ENCODE peak calls at places on chromosomes 12 and 14, in seven cellular contexts. One of them, this sample, is unnamed.

GRCh38 chr14:34069854-34070582 is 119.1 kb upstream of the EGLN3 start:
- DNase-seq in AG09319: no peak
- DNase-seq in GM12878: no peak
- DNase-seq in pancreas: no peak
- DNase-seq in testis: no peak
- DNase-seq in right lobe of liver: no peak
- DNase-seq in astrocyte of the spinal cord: peak
- DNase-seq in this sample: no peak

GRCh38 chr14:70916300-70916699 is 9.0 kb downstream of the PCNX1 start:
- DNase-seq in AG09319: no peak
- DNase-seq in GM12878: no peak
- DNase-seq in pancreas: no peak
- DNase-seq in testis: no peak
- DNase-seq in right lobe of liver: no peak
- DNase-seq in astrocyte of the spinal cord: no peak
- DNase-seq in this sample: no peak

GRCh38 chr14:104393898-104394605 is 185.5 kb upstream of the C14orf180 start:
- DNase-seq in AG09319: no peak
- DNase-seq in GM12878: no peak
- DNase-seq in pancreas: peak
- DNase-seq in testis: peak
- DNase-seq in right lobe of liver: no peak
- DNase-seq in astrocyte of the spinal cord: no peak
- DNase-seq in this sample: peak

GRCh38 chr12:79546461-79547043 is 144.2 kb downstream of the PAWR start:
- DNase-seq in AG09319: no peak
- DNase-seq in GM12878: no peak
- DNase-seq in pancreas: no peak
- DNase-seq in testis: no peak
- DNase-seq in right lobe of liver: no peak
- DNase-seq in astrocyte of the spinal cord: peak
- DNase-seq in this sample: no peak

GRCh38 chr14:89340200-89340667 is 76.8 kb downstream of the FOXN3 start:
- DNase-seq in AG09319: peak
- DNase-seq in GM12878: no peak
- DNase-seq in pancreas: no peak
- DNase-seq in testis: no peak
- DNase-seq in right lobe of liver: no peak
- DNase-seq in astrocyte of the spinal cord: peak
- DNase-seq in this sample: no peak

GRCh38 chr14:69582207-69582606 is 7.5 kb upstream of the CCDC177 start:
- DNase-seq in AG09319: no peak
- DNase-seq in GM12878: no peak
- DNase-seq in pancreas: no peak
- DNase-seq in testis: no peak
- DNase-seq in right lobe of liver: no peak
- DNase-seq in astrocyte of the spinal cord: peak
- DNase-seq in this sample: no peak

GRCh38 chr12:111330800-111331752 is 37.8 kb downstream of the PHETA1 start:
- DNase-seq in AG09319: peak
- DNase-seq in GM12878: no peak
- DNase-seq in pancreas: no peak
- DNase-seq in testis: no peak
- DNase-seq in right lobe of liver: no peak
- DNase-seq in astrocyte of the spinal cord: peak
- DNase-seq in this sample: no peak

GRCh38 chr12:102653406-102653805 is 173.0 kb upstream of the IGF1 start:
- DNase-seq in AG09319: no peak
- DNase-seq in GM12878: no peak
- DNase-seq in pancreas: no peak
- DNase-seq in testis: no peak
- DNase-seq in right lobe of liver: no peak
- DNase-seq in astrocyte of the spinal cord: no peak
- DNase-seq in this sample: no peak

GRCh38 chr14:64973026-64973442 is 898 bp upstream of the RAB15 start:
- DNase-seq in AG09319: no peak
- DNase-seq in GM12878: no peak
- DNase-seq in pancreas: no peak
- DNase-seq in testis: no peak
- DNase-seq in right lobe of liver: no peak
- DNase-seq in astrocyte of the spinal cord: no peak
- DNase-seq in this sample: no peak

DNA sequence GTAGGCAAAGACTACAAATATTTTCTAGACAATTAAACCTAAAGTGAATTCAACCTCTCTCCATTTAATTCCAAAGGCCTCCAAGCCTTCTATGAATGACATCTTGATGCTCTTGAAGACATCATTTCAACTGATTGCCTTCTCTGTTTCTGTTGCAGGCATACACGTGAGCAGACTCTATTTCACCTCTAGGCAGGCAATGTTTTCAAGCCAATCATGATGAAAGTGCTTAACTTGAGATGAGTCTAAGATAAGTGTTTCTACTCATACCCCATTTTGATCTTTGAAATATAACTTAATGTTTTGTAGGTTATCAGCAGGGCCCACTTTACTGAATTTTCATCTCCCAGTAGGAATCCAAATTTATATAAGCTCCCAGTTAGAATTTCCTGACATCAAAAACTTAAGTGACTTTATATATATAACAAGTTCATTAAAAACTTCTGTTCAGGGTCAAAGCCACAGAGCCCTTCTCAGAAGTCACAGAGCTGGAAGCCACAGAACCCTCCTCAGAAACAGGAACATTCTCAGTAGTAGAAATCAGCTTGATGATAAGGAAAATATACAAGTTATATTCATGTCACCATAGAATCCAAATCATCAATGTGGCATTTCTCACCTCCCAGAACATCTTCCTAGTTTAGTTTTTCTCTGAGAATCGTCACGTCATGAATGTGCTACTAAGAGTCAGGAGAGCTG is 108.5 kb downstream of the PHLDA1 start:
- DNase-seq in AG09319: no peak
- DNase-seq in GM12878: no peak
- DNase-seq in pancreas: no peak
- DNase-seq in testis: no peak
- DNase-seq in right lobe of liver: no peak
- DNase-seq in astrocyte of the spinal cord: no peak
- DNase-seq in this sample: no peak
- TF ChIP-seq CTCF in AG09319: no peak
- TF ChIP-seq CTCF in GM12878: no peak
- TF ChIP-seq CTCF in pancreas: no peak
- TF ChIP-seq CTCF in testis: no peak
- TF ChIP-seq CTCF in right lobe of liver: no peak
- TF ChIP-seq CTCF in astrocyte of the spinal cord: no peak
- TF ChIP-seq CTCF in this sample: no peak

GRCh38 chr14:22304324-22304723 is 284.7 kb downstream of the DAD1 start:
- DNase-seq in AG09319: no peak
- DNase-seq in GM12878: no peak
- DNase-seq in pancreas: no peak
- DNase-seq in testis: no peak
- DNase-seq in right lobe of liver: no peak
- DNase-seq in astrocyte of the spinal cord: no peak
- DNase-seq in this sample: no peak

GRCh38 chr14:22305563-22306127 is 283.4 kb downstream of the DAD1 start:
- DNase-seq in AG09319: no peak
- DNase-seq in GM12878: no peak
- DNase-seq in pancreas: no peak
- DNase-seq in testis: no peak
- DNase-seq in right lobe of liver: no peak
- DNase-seq in astrocyte of the spinal cord: no peak
- DNase-seq in this sample: no peak

GRCh38 chr14:22300646-22301045 is 288.4 kb downstream of the DAD1 start:
- DNase-seq in AG09319: no peak
- DNase-seq in GM12878: no peak
- DNase-seq in pancreas: no peak
- DNase-seq in testis: no peak
- DNase-seq in right lobe of liver: no peak
- DNase-seq in astrocyte of the spinal cord: peak
- DNase-seq in this sample: no peak

GRCh38 chr14:22303589-22304195 is 285.3 kb downstream of the DAD1 start:
- DNase-seq in AG09319: no peak
- DNase-seq in GM12878: no peak
- DNase-seq in pancreas: no peak
- DNase-seq in testis: no peak
- DNase-seq in right lobe of liver: no peak
- DNase-seq in astrocyte of the spinal cord: peak
- DNase-seq in this sample: no peak
- TF ChIP-seq CTCF in AG09319: peak
- TF ChIP-seq CTCF in GM12878: peak
- TF ChIP-seq CTCF in pancreas: no peak
- TF ChIP-seq CTCF in testis: no peak
- TF ChIP-seq CTCF in right lobe of liver: peak
- TF ChIP-seq CTCF in astrocyte of the spinal cord: peak
- TF ChIP-seq CTCF in this sample: peak

GRCh38 chr14:85531141-85531593 is 1.2 kb downstream of the FLRT2 start:
- DNase-seq in AG09319: peak
- DNase-seq in GM12878: no peak
- DNase-seq in pancreas: peak
- DNase-seq in testis: no peak
- DNase-seq in right lobe of liver: peak
- DNase-seq in astrocyte of the spinal cord: peak
- DNase-seq in this sample: peak

GRCh38 chr14:85530626-85531025 is 682 bp downstream of the FLRT2 start:
- DNase-seq in AG09319: no peak
- DNase-seq in GM12878: no peak
- DNase-seq in pancreas: no peak
- DNase-seq in testis: no peak
- DNase-seq in right lobe of liver: no peak
- DNase-seq in astrocyte of the spinal cord: no peak
- DNase-seq in this sample: no peak

GRCh38 chr14:85532981-85533820 is 3.3 kb downstream of the FLRT2 start:
- DNase-seq in AG09319: peak
- DNase-seq in GM12878: no peak
- DNase-seq in pancreas: peak
- DNase-seq in testis: peak
- DNase-seq in right lobe of liver: peak
- DNase-seq in astrocyte of the spinal cord: peak
- DNase-seq in this sample: peak

GRCh38 chr14:85532570-85532969 is 2.6 kb downstream of the FLRT2 start:
- DNase-seq in AG09319: no peak
- DNase-seq in GM12878: no peak
- DNase-seq in pancreas: no peak
- DNase-seq in testis: no peak
- DNase-seq in right lobe of liver: no peak
- DNase-seq in astrocyte of the spinal cord: no peak
- DNase-seq in this sample: no peak

GRCh38 chr14:85531594-85532391 is 1.8 kb downstream of the FLRT2 start:
- DNase-seq in AG09319: peak
- DNase-seq in GM12878: no peak
- DNase-seq in pancreas: peak
- DNase-seq in testis: peak
- DNase-seq in right lobe of liver: peak
- DNase-seq in astrocyte of the spinal cord: peak
- DNase-seq in this sample: peak
- TF ChIP-seq CTCF in AG09319: peak
- TF ChIP-seq CTCF in GM12878: no peak
- TF ChIP-seq CTCF in pancreas: no peak
- TF ChIP-seq CTCF in testis: no peak
- TF ChIP-seq CTCF in right lobe of liver: no peak
- TF ChIP-seq CTCF in astrocyte of the spinal cord: peak
- TF ChIP-seq CTCF in this sample: no peak

GRCh38 chr14:74424606-74425005 is 1.4 kb downstream of the SYNDIG1L start:
- DNase-seq in AG09319: no peak
- DNase-seq in GM12878: no peak
- DNase-seq in pancreas: no peak
- DNase-seq in testis: no peak
- DNase-seq in right lobe of liver: no peak
- DNase-seq in astrocyte of the spinal cord: no peak
- DNase-seq in this sample: no peak

GRCh38 chr14:74419086-74419485 is 6.9 kb downstream of the SYNDIG1L start:
- DNase-seq in AG09319: no peak
- DNase-seq in GM12878: no peak
- DNase-seq in pancreas: no peak
- DNase-seq in testis: no peak
- DNase-seq in right lobe of liver: no peak
- DNase-seq in astrocyte of the spinal cord: no peak
- DNase-seq in this sample: no peak

GRCh38 chr14:74425525-74426201 is 347 bp downstream of the SYNDIG1L start:
- DNase-seq in AG09319: no peak
- DNase-seq in GM12878: no peak
- DNase-seq in pancreas: peak
- DNase-seq in testis: peak
- DNase-seq in right lobe of liver: no peak
- DNase-seq in astrocyte of the spinal cord: no peak
- DNase-seq in this sample: no peak

GRCh38 chr14:74418031-74418430 is 8.0 kb downstream of the SYNDIG1L start:
- DNase-seq in AG09319: no peak
- DNase-seq in GM12878: no peak
- DNase-seq in pancreas: no peak
- DNase-seq in testis: no peak
- DNase-seq in right lobe of liver: no peak
- DNase-seq in astrocyte of the spinal cord: no peak
- DNase-seq in this sample: no peak

GRCh38 chr14:74421997-74422396 is 4.0 kb downstream of the SYNDIG1L start:
- DNase-seq in AG09319: no peak
- DNase-seq in GM12878: no peak
- DNase-seq in pancreas: no peak
- DNase-seq in testis: no peak
- DNase-seq in right lobe of liver: no peak
- DNase-seq in astrocyte of the spinal cord: no peak
- DNase-seq in this sample: no peak
- TF ChIP-seq CTCF in AG09319: no peak
- TF ChIP-seq CTCF in GM12878: no peak
- TF ChIP-seq CTCF in pancreas: no peak
- TF ChIP-seq CTCF in testis: no peak
- TF ChIP-seq CTCF in right lobe of liver: no peak
- TF ChIP-seq CTCF in astrocyte of the spinal cord: no peak
- TF ChIP-seq CTCF in this sample: no peak

GRCh38 chr12:106736051-106736957 is 38.2 kb upstream of the RIC8B start:
- DNase-seq in AG09319: no peak
- DNase-seq in GM12878: no peak
- DNase-seq in pancreas: no peak
- DNase-seq in testis: no peak
- DNase-seq in right lobe of liver: no peak
- DNase-seq in astrocyte of the spinal cord: no peak
- DNase-seq in this sample: no peak
- TF ChIP-seq CTCF in AG09319: no peak
- TF ChIP-seq CTCF in GM12878: peak
- TF ChIP-seq CTCF in pancreas: no peak
- TF ChIP-seq CTCF in testis: no peak
- TF ChIP-seq CTCF in right lobe of liver: no peak
- TF ChIP-seq CTCF in astrocyte of the spinal cord: no peak
- TF ChIP-seq CTCF in this sample: no peak

GRCh38 chr12:7006639-7007038 is 11.6 kb downstream of the LPCAT3 start:
- DNase-seq in AG09319: no peak
- DNase-seq in GM12878: no peak
- DNase-seq in pancreas: no peak
- DNase-seq in testis: no peak
- DNase-seq in right lobe of liver: no peak
- DNase-seq in astrocyte of the spinal cord: no peak
- DNase-seq in this sample: no peak
- TF ChIP-seq CTCF in AG09319: no peak
- TF ChIP-seq CTCF in GM12878: no peak
- TF ChIP-seq CTCF in pancreas: no peak
- TF ChIP-seq CTCF in testis: no peak
- TF ChIP-seq CTCF in right lobe of liver: no peak
- TF ChIP-seq CTCF in astrocyte of the spinal cord: no peak
- TF ChIP-seq CTCF in this sample: no peak

GRCh38 chr14:50055461-50056228 is 60.7 kb downstream of the VCPKMT start:
- DNase-seq in AG09319: no peak
- DNase-seq in GM12878: no peak
- DNase-seq in pancreas: no peak
- DNase-seq in testis: peak
- DNase-seq in right lobe of liver: no peak
- DNase-seq in astrocyte of the spinal cord: no peak
- DNase-seq in this sample: no peak
- TF ChIP-seq CTCF in AG09319: no peak
- TF ChIP-seq CTCF in GM12878: peak
- TF ChIP-seq CTCF in pancreas: no peak
- TF ChIP-seq CTCF in testis: no peak
- TF ChIP-seq CTCF in right lobe of liver: peak
- TF ChIP-seq CTCF in astrocyte of the spinal cord: peak
- TF ChIP-seq CTCF in this sample: no peak

This sample was measured in lower lobe of right lung.